ENCODE peak calls at places on chromosome 6, in six cellular contexts. Y is omental fat pad, I is T-helper 2 cell, U is Right ventricle myocardium superior, M is WTC11, F is HFF-Myc. T is an unnamed sample.

GRCh38 chr6:135268263-135268662 is 87.2 kb downstream of the MYB start:
- DNase-seq in Y (no peak), U (no peak), I (no peak), F (no peak), M (no peak), T (no peak)

GRCh38 chr6:161542581-161542980 is 268.7 kb upstream of the AGPAT4 start:
- DNase-seq in Y (no peak), I (no peak), U (no peak), M (no peak), F (no peak), T (no peak)

GRCh38 chr6:161238076-161238869 is 35.6 kb downstream of the AGPAT4 start:
- DNase-seq in U (no peak), I (no peak), M (no peak), Y (no peak), F (no peak), T (no peak)

GRCh38 chr6:163438298-163438939 is 23.9 kb downstream of the QKI start:
- DNase-seq in M (no peak), I (no peak), Y (no peak), F (no peak), U (no peak), T (no peak)

GRCh38 chr6:131161987-131162386 is 26.7 kb downstream of the AKAP7 start:
- DNase-seq in I (no peak), F (no peak), M (no peak), U (no peak), Y (no peak), T (no peak)

GRCh38 chr6:2632943-2633584 is 117.7 kb downstream of the MYLK4 start:
- DNase-seq in M (no peak), Y (no peak), U (no peak), F (no peak), I (no peak), T (no peak)

GRCh38 chr6:24228681-24229255 is 102.8 kb downstream of the NRSN1 start:
- DNase-seq in M (no peak), I (no peak), Y (no peak), F (no peak), U (no peak), T (peak; percentile 80)

GRCh38 chr6:144559865-144560603 is 274.9 kb downstream of the UTRN start:
- DNase-seq in U (no peak), F (no peak), Y (no peak), M (no peak), I (peak; percentile 95), T (peak; percentile 72)

GRCh38 chr6:106253194-106253593 is 72.4 kb downstream of the ATG5 start:
- DNase-seq in U (no peak), F (peak; percentile 55), I (no peak), Y (no peak), M (no peak), T (peak; percentile 93)

GRCh38 chr6:57064809-57065208 is 18.3 kb downstream of the KIAA1586 start:
- DNase-seq in F (no peak), Y (no peak), U (no peak), I (no peak), M (no peak), T (peak; percentile 51)

GRCh38 chr6:111565316-111566221 is 40.1 kb downstream of the TRAF3IP2 start:
- DNase-seq in M (peak; percentile 51), I (peak; percentile 52), Y (no peak), F (no peak), U (no peak), T (no peak)

GRCh38 chr6:71887006-71887743 is 825 bp downstream of the RIMS1 start:
- DNase-seq in Y (no peak), F (no peak), U (no peak), M (peak; percentile 26), I (no peak), T (no peak)

GRCh38 chr6:54990001-54990400 is 143.4 kb downstream of the FAM83B start:
- DNase-seq in M (no peak), Y (no peak), I (no peak), U (no peak), F (no peak), T (no peak)

GRCh38 chr6:43250992-43251373 is 7.7 kb downstream of the TTBK1 start:
- DNase-seq in Y (no peak), F (no peak), I (no peak), U (no peak), M (no peak), T (no peak)

GRCh38 chr6:1453024-1453423 is 63.6 kb downstream of the FOXF2 start:
- DNase-seq in I (no peak), Y (no peak), F (no peak), U (no peak), M (no peak), T (no peak)

GRCh38 chr6:143579703-143580102 is 68.2 kb upstream of the FUCA2 start:
- DNase-seq in Y (no peak), M (no peak), F (no peak), I (no peak), U (peak; percentile 54), T (peak; percentile 89)

GRCh38 chr6:33731751-33732282 is 14.9 kb downstream of the IP6K3 start:
- DNase-seq in U (no peak), F (no peak), I (no peak), Y (no peak), M (no peak), T (no peak)

GRCh38 chr6:122717350-122717749 is 62.2 kb upstream of the FABP7 start:
- DNase-seq in U (no peak), M (no peak), I (no peak), F (no peak), Y (no peak), T (peak; percentile 15)

GRCh38 chr6:3791526-3792212 is 40.2 kb upstream of the PXDC1 start:
- DNase-seq in I (no peak), F (no peak), M (no peak), Y (no peak), U (no peak), T (no peak)

T was measured in EL.